ENCODE peak calls at places on chromosomes 5 and 9, in eight cellular contexts. One of them, this sample, is unnamed.
A peak's percentile ranks its signal among the peaks of the same experiment; 100 is the strongest.

GRCh38 chr5:79544136-79544535 is 30.2 kb upstream of the HOMER1 start:
- DNase-seq in brain microvascular endothelial cell: no peak
- DNase-seq in transverse colon: no peak
- DNase-seq in astrocyte: no peak
- DNase-seq in PC-3: no peak
- DNase-seq in lower lobe of right lung: no peak
- DNase-seq in pancreas: no peak
- DNase-seq in tibial artery: peak; percentile 22
- DNase-seq in this sample: no peak

GRCh38 chr5:81125959-81126358 is 107.2 kb upstream of the CKMT2 start:
- DNase-seq in brain microvascular endothelial cell: no peak
- DNase-seq in transverse colon: no peak
- DNase-seq in astrocyte: no peak
- DNase-seq in PC-3: no peak
- DNase-seq in lower lobe of right lung: peak; percentile 83
- DNase-seq in pancreas: no peak
- DNase-seq in tibial artery: no peak
- DNase-seq in this sample: no peak

GRCh38 chr5:108381034-108381954 is 604 bp downstream of the FBXL17 start:
- DNase-seq in brain microvascular endothelial cell: peak; percentile 62
- DNase-seq in transverse colon: peak; percentile 80
- DNase-seq in astrocyte: peak; percentile 41
- DNase-seq in PC-3: peak; percentile 64
- DNase-seq in lower lobe of right lung: peak; percentile 90
- DNase-seq in pancreas: peak; percentile 79
- DNase-seq in tibial artery: peak; percentile 68
- DNase-seq in this sample: peak; percentile 71

GRCh38 chr5:168114444-168115017 is 176.9 kb upstream of the WWC1 start:
- DNase-seq in brain microvascular endothelial cell: peak; percentile 31
- DNase-seq in transverse colon: peak; percentile 82
- DNase-seq in astrocyte: no peak
- DNase-seq in PC-3: peak; percentile 68
- DNase-seq in lower lobe of right lung: peak; percentile 54
- DNase-seq in pancreas: peak; percentile 67
- DNase-seq in tibial artery: no peak
- DNase-seq in this sample: peak; percentile 83

GRCh38 chr5:39547548-39548154 is 122.9 kb upstream of the DAB2 start:
- DNase-seq in brain microvascular endothelial cell: peak; percentile 60
- DNase-seq in transverse colon: peak; percentile 27
- DNase-seq in astrocyte: peak; percentile 49
- DNase-seq in PC-3: peak; percentile 92
- DNase-seq in lower lobe of right lung: no peak
- DNase-seq in pancreas: peak; percentile 29
- DNase-seq in tibial artery: no peak
- DNase-seq in this sample: peak; percentile 71

GRCh38 chr5:15026011-15026481 is 154.5 kb upstream of the ANKH start:
- DNase-seq in brain microvascular endothelial cell: no peak
- DNase-seq in transverse colon: no peak
- DNase-seq in astrocyte: peak; percentile 91
- DNase-seq in PC-3: no peak
- DNase-seq in lower lobe of right lung: no peak
- DNase-seq in pancreas: no peak
- DNase-seq in tibial artery: no peak
- DNase-seq in this sample: no peak

GRCh38 chr5:177469061-177469628 is 4.3 kb downstream of the DBN1 start:
- DNase-seq in brain microvascular endothelial cell: peak; percentile 17
- DNase-seq in transverse colon: no peak
- DNase-seq in astrocyte: no peak
- DNase-seq in PC-3: no peak
- DNase-seq in lower lobe of right lung: no peak
- DNase-seq in pancreas: no peak
- DNase-seq in tibial artery: no peak
- DNase-seq in this sample: no peak

GRCh38 chr9:99118782-99119466 is 14.0 kb downstream of the TGFBR1 start:
- DNase-seq in brain microvascular endothelial cell: no peak
- DNase-seq in transverse colon: peak; percentile 33
- DNase-seq in astrocyte: no peak
- DNase-seq in PC-3: no peak
- DNase-seq in lower lobe of right lung: no peak
- DNase-seq in pancreas: no peak
- DNase-seq in tibial artery: no peak
- DNase-seq in this sample: no peak

GRCh38 chr5:174159327-174160247 is 114.1 kb downstream of the NSG2 start:
- DNase-seq in brain microvascular endothelial cell: peak; percentile 14
- DNase-seq in transverse colon: no peak
- DNase-seq in astrocyte: peak; percentile 73
- DNase-seq in PC-3: peak; percentile 85
- DNase-seq in lower lobe of right lung: no peak
- DNase-seq in pancreas: no peak
- DNase-seq in tibial artery: no peak
- DNase-seq in this sample: no peak

GRCh38 chr5:90514520-90514919 is 14.9 kb downstream of the LYSMD3 start:
- DNase-seq in brain microvascular endothelial cell: no peak
- DNase-seq in transverse colon: no peak
- DNase-seq in astrocyte: no peak
- DNase-seq in PC-3: no peak
- DNase-seq in lower lobe of right lung: no peak
- DNase-seq in pancreas: no peak
- DNase-seq in tibial artery: no peak
- DNase-seq in this sample: no peak

GRCh38 chr5:55936100-55936693 is 58.6 kb downstream of the IL6ST start:
- DNase-seq in brain microvascular endothelial cell: peak; percentile 77
- DNase-seq in transverse colon: peak; percentile 83
- DNase-seq in astrocyte: peak; percentile 75
- DNase-seq in PC-3: peak; percentile 72
- DNase-seq in lower lobe of right lung: peak; percentile 83
- DNase-seq in pancreas: peak; percentile 75
- DNase-seq in tibial artery: peak; percentile 82
- DNase-seq in this sample: peak; percentile 79

GRCh38 chr5:138989720-138990119 is 114.6 kb upstream of the LRRTM2 start:
- DNase-seq in brain microvascular endothelial cell: peak; percentile 50
- DNase-seq in transverse colon: no peak
- DNase-seq in astrocyte: peak; percentile 67
- DNase-seq in PC-3: peak; percentile 1
- DNase-seq in lower lobe of right lung: no peak
- DNase-seq in pancreas: peak; percentile 2
- DNase-seq in tibial artery: no peak
- DNase-seq in this sample: no peak

GRCh38 chr5:122311888-122312669 is at the start of gene SNCAIP:
- DNase-seq in brain microvascular endothelial cell: no peak
- DNase-seq in transverse colon: peak; percentile 43
- DNase-seq in astrocyte: peak; percentile 43
- DNase-seq in PC-3: peak; percentile 5
- DNase-seq in lower lobe of right lung: peak; percentile 59
- DNase-seq in pancreas: peak; percentile 21
- DNase-seq in tibial artery: peak; percentile 64
- DNase-seq in this sample: peak; percentile 37

GRCh38 chr9:124394596-124394995 is 20.6 kb downstream of the PSMB7 start:
- DNase-seq in brain microvascular endothelial cell: no peak
- DNase-seq in transverse colon: no peak
- DNase-seq in astrocyte: no peak
- DNase-seq in PC-3: no peak
- DNase-seq in lower lobe of right lung: no peak
- DNase-seq in pancreas: no peak
- DNase-seq in tibial artery: no peak
- DNase-seq in this sample: no peak
- TF ChIP-seq CTCF in brain microvascular endothelial cell: no peak
- TF ChIP-seq CTCF in transverse colon: no peak
- TF ChIP-seq CTCF in astrocyte: no peak
- TF ChIP-seq CTCF in PC-3: peak; percentile 26
- TF ChIP-seq CTCF in lower lobe of right lung: no peak
- TF ChIP-seq CTCF in pancreas: no peak
- TF ChIP-seq CTCF in tibial artery: no peak
- TF ChIP-seq CTCF in this sample: no peak

GRCh38 chr5:73499756-73500155 is 1.5 kb downstream of the BTF3 start:
- DNase-seq in brain microvascular endothelial cell: no peak
- DNase-seq in transverse colon: no peak
- DNase-seq in astrocyte: no peak
- DNase-seq in PC-3: no peak
- DNase-seq in lower lobe of right lung: no peak
- DNase-seq in pancreas: no peak
- DNase-seq in tibial artery: no peak
- DNase-seq in this sample: no peak

GRCh38 chr5:73499187-73499586 is 945 bp downstream of the BTF3 start:
- DNase-seq in brain microvascular endothelial cell: no peak
- DNase-seq in transverse colon: no peak
- DNase-seq in astrocyte: no peak
- DNase-seq in PC-3: no peak
- DNase-seq in lower lobe of right lung: no peak
- DNase-seq in pancreas: no peak
- DNase-seq in tibial artery: no peak
- DNase-seq in this sample: no peak

GRCh38 chr5:73497537-73498056 is 645 bp upstream of the BTF3 start:
- DNase-seq in brain microvascular endothelial cell: no peak
- DNase-seq in transverse colon: no peak
- DNase-seq in astrocyte: peak; percentile 23
- DNase-seq in PC-3: no peak
- DNase-seq in lower lobe of right lung: no peak
- DNase-seq in pancreas: no peak
- DNase-seq in tibial artery: no peak
- DNase-seq in this sample: no peak

GRCh38 chr5:73498057-73498992 is at the start of gene BTF3:
- DNase-seq in brain microvascular endothelial cell: peak; percentile 97
- DNase-seq in transverse colon: peak; percentile 95
- DNase-seq in astrocyte: peak; percentile 96
- DNase-seq in PC-3: peak; percentile 92
- DNase-seq in lower lobe of right lung: peak; percentile 97
- DNase-seq in pancreas: peak; percentile 90
- DNase-seq in tibial artery: peak; percentile 97
- DNase-seq in this sample: peak; percentile 98

GRCh38 chr5:73501406-73501805 is 3.2 kb downstream of the BTF3 start:
- DNase-seq in brain microvascular endothelial cell: no peak
- DNase-seq in transverse colon: no peak
- DNase-seq in astrocyte: no peak
- DNase-seq in PC-3: no peak
- DNase-seq in lower lobe of right lung: no peak
- DNase-seq in pancreas: no peak
- DNase-seq in tibial artery: no peak
- DNase-seq in this sample: no peak
- H3K36me3 ChIP-seq in brain microvascular endothelial cell: peaks cover 31% of the 10 kb centered on the region
- H3K36me3 ChIP-seq in transverse colon: peaks cover 37% of the 10 kb centered on the region
- H3K36me3 ChIP-seq in astrocyte: peaks cover 46% of the 10 kb centered on the region
- H3K36me3 ChIP-seq in PC-3: peaks cover 60% of the 10 kb centered on the region
- H3K36me3 ChIP-seq in lower lobe of right lung: peaks cover 52% of the 10 kb centered on the region
- H3K36me3 ChIP-seq in pancreas: peaks cover 17% of the 10 kb centered on the region
- H3K36me3 ChIP-seq in tibial artery: peaks cover 54% of the 10 kb centered on the region
- H3K36me3 ChIP-seq in this sample: peaks cover 8% of the 10 kb centered on the region

DNA sequence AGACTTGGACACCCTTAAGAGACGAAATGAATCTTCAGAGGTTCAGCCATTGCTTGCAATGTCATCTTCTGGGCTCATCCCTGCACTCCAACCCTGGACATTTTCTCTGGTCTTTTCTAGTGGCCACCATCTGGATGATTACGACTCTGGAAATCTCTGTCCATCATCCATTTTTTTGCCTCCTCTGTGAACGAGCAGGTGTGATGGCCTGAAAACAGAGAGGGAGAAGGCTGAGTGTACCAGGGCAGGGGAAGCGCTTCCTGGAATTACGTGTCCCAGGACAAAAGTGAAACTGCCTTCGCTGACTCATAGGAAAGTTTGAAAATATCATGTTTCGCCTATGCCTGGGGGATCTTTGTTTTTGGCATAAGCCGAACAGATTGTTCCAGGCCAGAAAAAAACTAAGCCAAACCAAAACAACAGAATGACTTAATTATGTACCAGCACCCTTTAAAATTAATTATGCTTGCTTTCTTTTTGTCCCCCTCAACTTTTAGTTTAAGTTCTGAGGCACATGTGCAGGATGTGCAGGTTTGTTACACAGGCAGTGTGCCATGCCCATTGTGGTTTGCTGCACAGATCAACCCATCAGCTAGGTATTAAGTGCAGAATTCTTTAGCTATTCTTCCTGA is 31.9 kb downstream of the ANKRD33B start:
- DNase-seq in brain microvascular endothelial cell: peak; percentile 77
- DNase-seq in transverse colon: no peak
- DNase-seq in astrocyte: peak; percentile 86
- DNase-seq in PC-3: peak; percentile 99
- DNase-seq in lower lobe of right lung: no peak
- DNase-seq in pancreas: peak; percentile 15
- DNase-seq in tibial artery: peak; percentile 51
- DNase-seq in this sample: peak; percentile 33
- H3K27ac ChIP-seq in brain microvascular endothelial cell: peak overlapping the region; percentile 72
- H3K27ac ChIP-seq in transverse colon: peak overlapping the region; percentile 61
- H3K27ac ChIP-seq in astrocyte: peak overlapping the region; percentile 66
- H3K27ac ChIP-seq in PC-3: peak overlapping the region; percentile 78
- H3K27ac ChIP-seq in lower lobe of right lung: peak overlapping the region; percentile 70
- H3K27ac ChIP-seq in pancreas: no peak overlapping the region
- H3K27ac ChIP-seq in tibial artery: peak overlapping the region; percentile 14
- H3K27ac ChIP-seq in this sample: peak overlapping the region; percentile 51

GRCh38 chr9:95726756-95727155 is 148.7 kb upstream of the ERCC6L2 start:
- DNase-seq in brain microvascular endothelial cell: peak; percentile 13
- DNase-seq in transverse colon: no peak
- DNase-seq in astrocyte: peak; percentile 34
- DNase-seq in PC-3: peak; percentile 62
- DNase-seq in lower lobe of right lung: no peak
- DNase-seq in pancreas: no peak
- DNase-seq in tibial artery: no peak
- DNase-seq in this sample: no peak
- TF ChIP-seq CTCF in brain microvascular endothelial cell: peak; percentile 67
- TF ChIP-seq CTCF in transverse colon: peak; percentile 64
- TF ChIP-seq CTCF in astrocyte: peak; percentile 64
- TF ChIP-seq CTCF in PC-3: peak; percentile 68
- TF ChIP-seq CTCF in lower lobe of right lung: peak; percentile 72
- TF ChIP-seq CTCF in pancreas: peak; percentile 53
- TF ChIP-seq CTCF in tibial artery: peak; percentile 79
- TF ChIP-seq CTCF in this sample: peak; percentile 54

This sample was measured in colonic mucosa.